ENCODE peak calls at places on chromosomes 4 and X, in nine cellular contexts. One of them, this sample, is unnamed. For H3K4me1 and H3K36me3, the result is how much of the 10 kb centered on the place peaks cover.

GRCh38 chrX:19544693-19545305 is 29.5 kb upstream of the MAP3K15 start:
- DNase-seq in GM23248: peak
- DNase-seq in tibial artery: peak
- DNase-seq in thoracic aorta: no peak
- DNase-seq in trophoblast cell: peak
- DNase-seq in PC-3: peak
- DNase-seq in mammary epithelial cell: peak
- DNase-seq in effector memory CD4-positive, alpha-beta T cell: peak
- DNase-seq in suprapubic skin: no peak
- DNase-seq in this sample: peak

GRCh38 chr4:15295421-15296162 is 132.2 kb upstream of the C1QTNF7 start:
- DNase-seq in GM23248: no peak
- DNase-seq in tibial artery: no peak
- DNase-seq in thoracic aorta: no peak
- DNase-seq in trophoblast cell: peak
- DNase-seq in PC-3: peak
- DNase-seq in mammary epithelial cell: no peak
- DNase-seq in effector memory CD4-positive, alpha-beta T cell: no peak
- DNase-seq in suprapubic skin: no peak
- DNase-seq in this sample: no peak

GRCh38 chrX:48498374-48498809 is 10.4 kb upstream of the PORCN start:
- DNase-seq in GM23248: peak
- DNase-seq in tibial artery: no peak
- DNase-seq in thoracic aorta: no peak
- DNase-seq in trophoblast cell: no peak
- DNase-seq in PC-3: peak
- DNase-seq in mammary epithelial cell: peak
- DNase-seq in effector memory CD4-positive, alpha-beta T cell: no peak
- DNase-seq in suprapubic skin: no peak
- DNase-seq in this sample: no peak

GRCh38 chr4:80302616-80303223 is 32.8 kb upstream of the CFAP299 start:
- DNase-seq in GM23248: no peak
- DNase-seq in tibial artery: no peak
- DNase-seq in thoracic aorta: no peak
- DNase-seq in trophoblast cell: no peak
- DNase-seq in PC-3: no peak
- DNase-seq in mammary epithelial cell: no peak
- DNase-seq in effector memory CD4-positive, alpha-beta T cell: no peak
- DNase-seq in suprapubic skin: no peak
- DNase-seq in this sample: no peak

GRCh38 chr4:3607690-3608514 is 75.7 kb upstream of the LRPAP1 start:
- DNase-seq in GM23248: no peak
- DNase-seq in tibial artery: no peak
- DNase-seq in thoracic aorta: no peak
- DNase-seq in trophoblast cell: no peak
- DNase-seq in PC-3: no peak
- DNase-seq in mammary epithelial cell: no peak
- DNase-seq in effector memory CD4-positive, alpha-beta T cell: no peak
- DNase-seq in suprapubic skin: peak
- DNase-seq in this sample: no peak

GRCh38 chr4:176498857-176499256 is 179.1 kb downstream of the SPCS3 start:
- DNase-seq in GM23248: peak
- DNase-seq in tibial artery: no peak
- DNase-seq in thoracic aorta: no peak
- DNase-seq in trophoblast cell: no peak
- DNase-seq in PC-3: peak
- DNase-seq in mammary epithelial cell: no peak
- DNase-seq in effector memory CD4-positive, alpha-beta T cell: no peak
- DNase-seq in suprapubic skin: no peak
- DNase-seq in this sample: no peak

GRCh38 chr4:102390438-102390837 is 45.2 kb upstream of the SLC39A8 start:
- DNase-seq in GM23248: peak
- DNase-seq in tibial artery: no peak
- DNase-seq in thoracic aorta: no peak
- DNase-seq in trophoblast cell: no peak
- DNase-seq in PC-3: peak
- DNase-seq in mammary epithelial cell: peak
- DNase-seq in effector memory CD4-positive, alpha-beta T cell: no peak
- DNase-seq in suprapubic skin: no peak
- DNase-seq in this sample: no peak

GRCh38 chrX:134547047-134547679 is 87.2 kb downstream of the HPRT1 start:
- DNase-seq in GM23248: peak
- DNase-seq in tibial artery: no peak
- DNase-seq in thoracic aorta: no peak
- DNase-seq in trophoblast cell: no peak
- DNase-seq in PC-3: no peak
- DNase-seq in mammary epithelial cell: no peak
- DNase-seq in effector memory CD4-positive, alpha-beta T cell: no peak
- DNase-seq in suprapubic skin: no peak
- DNase-seq in this sample: no peak

GRCh38 chr4:74114234-74114633 is 15.2 kb upstream of the CXCL2 start:
- DNase-seq in GM23248: peak
- DNase-seq in tibial artery: no peak
- DNase-seq in thoracic aorta: no peak
- DNase-seq in trophoblast cell: peak
- DNase-seq in PC-3: peak
- DNase-seq in mammary epithelial cell: peak
- DNase-seq in effector memory CD4-positive, alpha-beta T cell: no peak
- DNase-seq in suprapubic skin: no peak
- DNase-seq in this sample: no peak

GRCh38 chr4:165945991-165946390 is 73.0 kb downstream of the TLL1 start:
- DNase-seq in GM23248: no peak
- DNase-seq in tibial artery: no peak
- DNase-seq in thoracic aorta: no peak
- DNase-seq in trophoblast cell: no peak
- DNase-seq in PC-3: no peak
- DNase-seq in mammary epithelial cell: no peak
- DNase-seq in effector memory CD4-positive, alpha-beta T cell: no peak
- DNase-seq in suprapubic skin: no peak
- DNase-seq in this sample: no peak

GRCh38 chrX:119477812-119478232 is 9.6 kb downstream of the SLC25A5 start:
- DNase-seq in GM23248: peak
- DNase-seq in tibial artery: peak
- DNase-seq in thoracic aorta: no peak
- DNase-seq in trophoblast cell: peak
- DNase-seq in PC-3: no peak
- DNase-seq in mammary epithelial cell: no peak
- DNase-seq in effector memory CD4-positive, alpha-beta T cell: no peak
- DNase-seq in suprapubic skin: no peak
- DNase-seq in this sample: peak

GRCh38 chrX:136480383-136480782 is 7.4 kb upstream of the BRS3 start:
- DNase-seq in GM23248: no peak
- DNase-seq in tibial artery: no peak
- DNase-seq in thoracic aorta: no peak
- DNase-seq in trophoblast cell: no peak
- DNase-seq in PC-3: no peak
- DNase-seq in mammary epithelial cell: no peak
- DNase-seq in effector memory CD4-positive, alpha-beta T cell: no peak
- DNase-seq in suprapubic skin: no peak
- DNase-seq in this sample: no peak

GRCh38 chr4:8050180-8050554 is 108.4 kb downstream of the ABLIM2 start:
- DNase-seq in GM23248: no peak
- DNase-seq in tibial artery: no peak
- DNase-seq in thoracic aorta: no peak
- DNase-seq in trophoblast cell: no peak
- DNase-seq in PC-3: no peak
- DNase-seq in mammary epithelial cell: no peak
- DNase-seq in effector memory CD4-positive, alpha-beta T cell: no peak
- DNase-seq in suprapubic skin: no peak
- DNase-seq in this sample: no peak

GRCh38 chr4:8046925-8047541 is 107.4 kb upstream of the AFAP1 start:
- DNase-seq in GM23248: no peak
- DNase-seq in tibial artery: no peak
- DNase-seq in thoracic aorta: no peak
- DNase-seq in trophoblast cell: no peak
- DNase-seq in PC-3: no peak
- DNase-seq in mammary epithelial cell: no peak
- DNase-seq in effector memory CD4-positive, alpha-beta T cell: no peak
- DNase-seq in suprapubic skin: no peak
- DNase-seq in this sample: no peak

GRCh38 chr4:8050555-8051206 is 107.9 kb downstream of the ABLIM2 start:
- DNase-seq in GM23248: peak
- DNase-seq in tibial artery: peak
- DNase-seq in thoracic aorta: peak
- DNase-seq in trophoblast cell: no peak
- DNase-seq in PC-3: no peak
- DNase-seq in mammary epithelial cell: no peak
- DNase-seq in effector memory CD4-positive, alpha-beta T cell: no peak
- DNase-seq in suprapubic skin: no peak
- DNase-seq in this sample: peak

GRCh38 chr4:8047837-8048678 is 108.4 kb upstream of the AFAP1 start:
- DNase-seq in GM23248: peak
- DNase-seq in tibial artery: no peak
- DNase-seq in thoracic aorta: no peak
- DNase-seq in trophoblast cell: no peak
- DNase-seq in PC-3: no peak
- DNase-seq in mammary epithelial cell: no peak
- DNase-seq in effector memory CD4-positive, alpha-beta T cell: no peak
- DNase-seq in suprapubic skin: no peak
- DNase-seq in this sample: no peak

DNA sequence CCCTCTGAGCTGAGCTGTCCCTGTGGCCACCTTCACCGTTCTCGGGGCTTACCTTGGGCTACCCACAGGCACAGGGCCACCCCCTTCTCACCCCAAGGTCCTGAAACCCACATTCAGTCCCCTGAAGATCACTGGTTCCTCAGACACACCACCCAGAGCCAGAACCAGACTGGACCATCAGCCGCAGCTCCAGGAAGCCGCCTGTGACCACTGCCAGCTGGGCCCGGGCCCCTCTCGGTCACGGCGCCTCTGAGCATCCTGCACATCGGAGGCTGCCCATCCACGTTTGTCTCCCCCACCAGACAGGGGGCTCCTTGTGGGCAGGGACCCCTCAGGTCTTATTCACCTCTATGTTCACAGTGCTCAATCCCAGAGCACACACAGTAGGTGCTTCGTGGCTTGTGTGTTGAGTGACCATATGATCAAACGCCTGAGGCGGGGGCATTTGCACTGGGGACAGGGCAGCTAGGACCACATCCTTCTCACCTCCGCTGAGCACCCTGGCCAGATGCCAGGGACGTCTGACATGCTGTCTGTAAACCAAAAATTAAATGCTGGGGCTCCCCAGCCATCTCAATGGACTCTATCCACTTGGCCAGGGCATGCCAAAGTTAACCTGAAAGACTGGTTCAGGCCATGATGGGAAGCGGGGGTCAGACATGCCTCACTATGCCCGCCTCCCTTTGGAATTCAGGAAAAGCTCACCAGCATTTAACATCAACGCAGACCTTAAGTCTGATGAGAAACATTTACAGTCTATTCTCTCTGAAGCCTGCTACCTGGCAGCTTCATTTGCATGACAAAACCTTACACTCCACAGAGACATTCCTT is 109.4 kb upstream of the AFAP1 start:
- DNase-seq in GM23248: no peak
- DNase-seq in tibial artery: no peak
- DNase-seq in thoracic aorta: no peak
- DNase-seq in trophoblast cell: no peak
- DNase-seq in PC-3: no peak
- DNase-seq in mammary epithelial cell: no peak
- DNase-seq in effector memory CD4-positive, alpha-beta T cell: no peak
- DNase-seq in suprapubic skin: no peak
- DNase-seq in this sample: no peak
- H3K27ac ChIP-seq in GM23248: no peak
- H3K27ac ChIP-seq in tibial artery: no peak
- H3K27ac ChIP-seq in thoracic aorta: no peak
- H3K27ac ChIP-seq in trophoblast cell: no peak
- H3K27ac ChIP-seq in PC-3: no peak
- H3K27ac ChIP-seq in mammary epithelial cell: no peak
- H3K27ac ChIP-seq in effector memory CD4-positive, alpha-beta T cell: no peak
- H3K27ac ChIP-seq in suprapubic skin: no peak
- H3K27ac ChIP-seq in this sample: no peak

DNA sequence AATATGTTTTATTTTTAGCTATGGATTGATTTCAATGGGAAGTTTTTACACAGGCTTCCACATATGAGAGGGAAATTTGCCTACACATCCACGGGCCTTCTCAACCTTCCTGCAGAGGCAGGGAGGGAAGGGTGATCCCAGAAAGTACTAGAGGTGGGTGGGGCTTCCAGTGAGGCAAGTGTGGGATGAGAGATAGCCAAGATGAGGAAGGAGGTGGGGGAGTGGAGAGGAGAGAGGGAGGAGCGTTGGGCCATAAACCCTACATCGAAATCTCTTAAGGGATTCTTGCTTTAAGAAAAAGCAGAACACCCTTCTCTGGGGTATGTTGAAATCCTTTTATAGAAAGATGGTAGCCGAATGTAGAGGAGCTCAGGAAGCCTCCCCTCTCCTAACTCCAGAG is 19.0 kb downstream of the NKX6-1 start:
- DNase-seq in GM23248: no peak
- DNase-seq in tibial artery: no peak
- DNase-seq in thoracic aorta: no peak
- DNase-seq in trophoblast cell: no peak
- DNase-seq in PC-3: no peak
- DNase-seq in mammary epithelial cell: no peak
- DNase-seq in effector memory CD4-positive, alpha-beta T cell: no peak
- DNase-seq in suprapubic skin: no peak
- DNase-seq in this sample: no peak
- H3K4me1 ChIP-seq in GM23248: under half
- H3K4me1 ChIP-seq in tibial artery: under half
- H3K4me1 ChIP-seq in thoracic aorta: under half
- H3K4me1 ChIP-seq in trophoblast cell: under half
- H3K4me1 ChIP-seq in PC-3: under half
- H3K4me1 ChIP-seq in mammary epithelial cell: under half
- H3K4me1 ChIP-seq in effector memory CD4-positive, alpha-beta T cell: under half
- H3K4me1 ChIP-seq in suprapubic skin: under half
- H3K4me1 ChIP-seq in this sample: under half

GRCh38 chrX:53605004-53605403 is 81.5 kb downstream of the HUWE1 start:
- DNase-seq in GM23248: peak
- DNase-seq in tibial artery: no peak
- DNase-seq in thoracic aorta: no peak
- DNase-seq in trophoblast cell: no peak
- DNase-seq in PC-3: peak
- DNase-seq in mammary epithelial cell: peak
- DNase-seq in effector memory CD4-positive, alpha-beta T cell: no peak
- DNase-seq in suprapubic skin: no peak
- DNase-seq in this sample: no peak
- H3K36me3 ChIP-seq in GM23248: under half
- H3K36me3 ChIP-seq in tibial artery: half or more
- H3K36me3 ChIP-seq in thoracic aorta: under half
- H3K36me3 ChIP-seq in trophoblast cell: under half
- H3K36me3 ChIP-seq in PC-3: half or more
- H3K36me3 ChIP-seq in mammary epithelial cell: under half
- H3K36me3 ChIP-seq in effector memory CD4-positive, alpha-beta T cell: under half
- H3K36me3 ChIP-seq in suprapubic skin: under half
- H3K36me3 ChIP-seq in this sample: under half

DNA sequence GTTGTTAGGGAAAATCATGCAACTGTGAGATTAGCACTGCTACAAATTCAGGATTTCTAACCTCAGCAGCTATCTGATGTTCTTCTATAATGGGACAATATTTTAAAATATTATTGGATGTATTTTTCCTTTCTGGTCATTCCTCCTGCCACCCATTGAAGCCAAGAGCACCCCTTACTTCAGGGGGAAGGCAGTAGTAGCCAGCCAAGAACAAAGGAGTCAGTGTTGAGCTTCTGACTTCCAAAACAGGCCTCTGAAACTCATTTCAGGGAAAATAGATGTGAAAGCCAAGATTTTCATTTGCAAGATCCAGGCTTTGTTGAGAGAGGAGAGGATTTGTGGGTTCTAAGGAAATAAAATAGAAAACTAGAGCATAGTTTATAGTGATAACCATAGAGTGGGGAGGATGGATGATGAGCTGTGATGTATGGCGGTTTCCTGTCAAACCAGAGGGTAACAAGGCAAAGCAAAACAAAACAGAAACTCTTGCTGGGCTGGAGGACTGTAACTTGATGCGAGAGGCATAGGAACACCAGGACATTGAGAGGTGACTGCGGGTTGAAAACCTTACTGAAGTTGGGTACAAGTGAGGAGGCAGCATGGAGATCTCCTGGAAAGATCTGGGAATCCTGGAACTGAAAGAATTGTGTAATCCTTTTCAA is 173.7 kb upstream of the LEF1 start:
- DNase-seq in GM23248: no peak
- DNase-seq in tibial artery: no peak
- DNase-seq in thoracic aorta: no peak
- DNase-seq in trophoblast cell: no peak
- DNase-seq in PC-3: no peak
- DNase-seq in mammary epithelial cell: no peak
- DNase-seq in effector memory CD4-positive, alpha-beta T cell: no peak
- DNase-seq in suprapubic skin: no peak
- DNase-seq in this sample: no peak
- H3K27ac ChIP-seq in GM23248: no peak
- H3K27ac ChIP-seq in tibial artery: no peak
- H3K27ac ChIP-seq in thoracic aorta: no peak
- H3K27ac ChIP-seq in trophoblast cell: no peak
- H3K27ac ChIP-seq in PC-3: no peak
- H3K27ac ChIP-seq in mammary epithelial cell: no peak
- H3K27ac ChIP-seq in effector memory CD4-positive, alpha-beta T cell: no peak
- H3K27ac ChIP-seq in suprapubic skin: no peak
- H3K27ac ChIP-seq in this sample: no peak

This sample was measured in body of pancreas.